ENCODE peak calls at places on chromosomes 1 and 21, in seven cellular contexts. P is NCI-H1092; Q is mucosa of gallbladder; Z is NCI-H1436; U is tibial artery; T is iPS-NIHi11; M is activated T-helper 2 cell treated with anti-CD3 and anti-CD28 coated beads, Interferon-gamma antibody, Interleukin-2, Interleukin-4, amounts not matched to agents 10 μg/mL and 5 μg/mL and 100 μg/mL, durations not matched to agents 14 hours and 24 hours and 36 hours. K is an unnamed sample.

GRCh38 chr1:32701421-32701911 is 1.1 kb downstream of the SYNC start:
- DNase-seq in T (no peak), Z (no peak), Q (no peak), P (no peak), U (peak; percentile 67), M (no peak), K (no peak)

GRCh38 chr1:181044449-181044966 is 10.7 kb downstream of the MR1 start:
- DNase-seq in Q (no peak), P (no peak), Z (no peak), T (no peak), U (no peak), M (peak; percentile 37), K (no peak)

GRCh38 chr1:229253170-229253974 is 17.5 kb upstream of the RAB4A start:
- DNase-seq in M (no peak), Q (peak; percentile 45), P (no peak), Z (no peak), T (peak; percentile 43), U (no peak), K (no peak)

GRCh38 chr21:34363733-34364132 is at the start of gene KCNE2:
- DNase-seq in U (no peak), M (no peak), Q (no peak), T (no peak), Z (no peak), P (no peak), K (no peak)

GRCh38 chr1:236132420-236133046 is 9.8 kb upstream of the GPR137B start:
- DNase-seq in M (no peak), Q (no peak), Z (no peak), P (no peak), T (no peak), U (no peak), K (no peak)

GRCh38 chr1:31687601-31688000 is 16.2 kb downstream of the COL16A1 start:
- DNase-seq in Z (no peak), P (no peak), M (no peak), Q (no peak), U (no peak), T (no peak), K (no peak)

GRCh38 chr1:107963601-107964396 is 1.2 kb downstream of the VAV3 start:
- DNase-seq in M (peak; percentile 32), U (no peak), T (peak; percentile 22), Q (no peak), P (no peak), Z (no peak), K (no peak)

GRCh38 chr1:220673921-220674320 is 16.2 kb upstream of the C1orf115 start:
- DNase-seq in Q (no peak), P (no peak), M (no peak), U (no peak), Z (no peak), T (no peak), K (no peak)

K was measured in effector CD8-positive, alpha-beta T cell.